ENCODE peak calls at places on chromosomes 16 and 17, in seven cellular contexts. E is NCI-H748 treated with DMSO at 0.1 percent for 48 hours; K is fibroblast of mammary gland; G is germinal center; J is activated CD4-positive, alpha-beta T cell treated with anti-CD3 and anti-CD28 coated beads, Interleukin-2, amount 10 ng/mL, durations not matched to agents 7 days and 5 days; F is stimulated activated CD8-positive, alpha-beta memory T cell treated with anti-CD3 and anti-CD28 coated beads, Interleukin-4, amount 100 ng/mL, for 4 hours; X is PC-9. D is an unnamed sample.

GRCh38 chr16:55502801-55503366 is 6.0 kb upstream of the LPCAT2 start:
- DNase-seq in K (peak; percentile 94), J (no peak), X (peak; percentile 87), G (no peak), F (no peak), E (no peak), D (peak; percentile 91)

GRCh38 chr17:41486809-41487530 is 2.7 kb downstream of the KRT36 start:
- DNase-seq in G (peak; percentile 48), F (no peak), X (no peak), E (no peak), J (peak; percentile 34), K (no peak), D (no peak)

GRCh38 chr17:80720624-80721577 is 176.3 kb downstream of the RPTOR start:
- DNase-seq in E (no peak), K (peak; percentile 89), F (peak; percentile 17), J (peak; percentile 75), G (no peak), X (peak; percentile 31), D (peak; percentile 26)

GRCh38 chr17:76354747-76355310 is 1.1 kb upstream of the PRPSAP1 start:
- DNase-seq in K (no peak), J (no peak), G (no peak), X (peak; percentile 9), F (no peak), E (no peak), D (no peak)

GRCh38 chr16:86529160-86529559 is 18.8 kb downstream of the FOXF1 start:
- DNase-seq in G (no peak), K (peak; percentile 42), E (no peak), J (no peak), F (no peak), X (no peak), D (peak; percentile 36)

GRCh38 chr16:67161595-67162058 is 1.9 kb downstream of the FBXL8 start:
- DNase-seq in E (no peak), X (no peak), F (no peak), G (no peak), K (no peak), J (no peak), D (no peak)

GRCh38 chr17:2749784-2750181 is 331 bp upstream of the CCDC92B start:
- DNase-seq in K (peak; percentile 54), J (peak; percentile 73), G (peak; percentile 86), E (peak; percentile 54), F (peak; percentile 28), X (peak; percentile 82), D (peak; percentile 42)

GRCh38 chr17:3804503-3804931 is 3.5 kb upstream of the ITGAE start:
- DNase-seq in K (peak; percentile 62), J (no peak), E (no peak), X (no peak), F (no peak), G (peak; percentile 41), D (no peak)

GRCh38 chr17:49846938-49847712 is 744 bp downstream of the TAC4 start:
- DNase-seq in G (no peak), E (no peak), K (no peak), X (no peak), F (no peak), J (no peak), D (no peak)

GRCh38 chr16:25709182-25709581 is 17.4 kb downstream of the HS3ST4 start:
- DNase-seq in G (no peak), J (no peak), X (no peak), F (no peak), E (no peak), K (no peak), D (no peak)

GRCh38 chr17:19728114-19728495 is 11.7 kb upstream of the SLC47A2 start:
- DNase-seq in F (no peak), J (no peak), X (peak; percentile 95), E (peak; percentile 77), G (no peak), K (peak; percentile 75), D (peak; percentile 99)

GRCh38 chr17:58789160-58789559 is 33.5 kb downstream of the PPM1E start:
- DNase-seq in J (no peak), G (no peak), K (no peak), E (no peak), F (no peak), X (no peak), D (no peak)

GRCh38 chr17:58755577-58756245 is at the start of gene PPM1E:
- DNase-seq in F (no peak), K (peak; percentile 21), G (peak; percentile 84), J (peak; percentile 51), X (peak; percentile 7), E (peak; percentile 91), D (peak; percentile 15)

GRCh38 chr16:84175351-84176081 is 11.3 kb downstream of the TAF1C start:
- DNase-seq in G (peak; percentile 73), K (peak; percentile 62), E (peak; percentile 34), F (peak; percentile 31), J (peak; percentile 73), X (peak; percentile 74), D (peak; percentile 18)

GRCh38 chr17:27602721-27603445 is 28.1 kb upstream of the LGALS9 start:
- DNase-seq in G (peak; percentile 84), X (peak; percentile 70), F (peak; percentile 50), J (peak; percentile 78), K (peak; percentile 63), E (peak; percentile 21), D (peak; percentile 45)

GRCh38 chr16:64132686-64133085 is 989.2 kb downstream of the CDH11 start:
- DNase-seq in G (no peak), E (no peak), F (no peak), J (no peak), X (no peak), K (no peak), D (no peak)

GRCh38 chr17:35864853-35865252 is 3.8 kb downstream of the HEATR9 start:
- DNase-seq in F (no peak), G (no peak), E (no peak), K (no peak), J (no peak), X (no peak), D (no peak)